ENCODE peak calls at places on chromosome 11, in ten cellular contexts. K is astrocyte of the spinal cord, T is thoracic aorta, F is hepatocyte, U is Caco-2, X is tibial nerve, A is upper lobe of right lung, H is K562, D is fibroblast of mammary gland, P is dorsolateral prefrontal cortex. V is an unnamed sample.

GRCh38 chr11:92495107-92495793 is 270.6 kb downstream of the FAT3 start:
- DNase-seq in K (no peak), T (no peak), F (peak), U (no peak), X (no peak), A (no peak), H (no peak), D (no peak), P (no peak), V (no peak)

GRCh38 chr11:102347526-102348331 is 715 bp downstream of the BIRC2 start:
- DNase-seq in K (peak), T (no peak), F (peak), U (no peak), X (no peak), A (no peak), H (no peak), D (peak), P (no peak), V (peak)

GRCh38 chr11:84339796-84340195 is 1053.6 kb upstream of the CCDC90B start:
- DNase-seq in K (no peak), T (no peak), F (no peak), U (no peak), X (no peak), A (no peak), H (no peak), D (no peak), P (no peak), V (no peak)

GRCh38 chr11:64810891-64811272 is 531 bp upstream of the MEN1 start:
- DNase-seq in K (no peak), T (no peak), F (no peak), U (peak), X (no peak), A (no peak), H (no peak), D (no peak), P (no peak), V (no peak)

GRCh38 chr11:12811861-12812260 is 137.6 kb downstream of the TEAD1 start:
- DNase-seq in K (no peak), T (no peak), F (no peak), U (no peak), X (no peak), A (no peak), H (no peak), D (no peak), P (no peak), V (no peak)

GRCh38 chr11:69655479-69656394 is 14.8 kb downstream of the CCND1 start:
- DNase-seq in K (no peak), T (no peak), F (no peak), U (peak), X (no peak), A (peak), H (no peak), D (no peak), P (no peak), V (no peak)

GRCh38 chr11:35619754-35620640 is 1.7 kb downstream of the FJX1 start:
- DNase-seq in K (peak), T (no peak), F (peak), U (peak), X (no peak), A (no peak), H (peak), D (no peak), P (peak), V (no peak)

GRCh38 chr11:14927146-14927545 is 35.1 kb upstream of the CYP2R1 start:
- DNase-seq in K (peak), T (no peak), F (no peak), U (no peak), X (no peak), A (no peak), H (no peak), D (peak), P (no peak), V (peak)

GRCh38 chr11:3161720-3162409 is 3.2 kb downstream of the OSBPL5 start:
- DNase-seq in K (no peak), T (no peak), F (no peak), U (no peak), X (no peak), A (peak), H (no peak), D (no peak), P (no peak), V (no peak)
- H3K4me3 ChIP-seq in K (no peak), T (peak), F (no peak), U (no peak), X (peak), A (no peak), H (no peak), D (no peak), P (peak), V (peak)

GRCh38 chr11:110580571-110580970 is 131.7 kb downstream of the ARHGAP20 start:
- DNase-seq in K (no peak), T (no peak), F (no peak), U (no peak), X (no peak), A (no peak), H (no peak), D (no peak), P (no peak), V (no peak)

GRCh38 chr11:110587129-110587528 is 125.1 kb downstream of the ARHGAP20 start:
- DNase-seq in K (no peak), T (no peak), F (no peak), U (no peak), X (no peak), A (no peak), H (no peak), D (no peak), P (no peak), V (no peak)

GRCh38 chr11:110584150-110584549 is 128.1 kb downstream of the ARHGAP20 start:
- DNase-seq in K (no peak), T (no peak), F (no peak), U (no peak), X (no peak), A (no peak), H (no peak), D (no peak), P (no peak), V (no peak)

GRCh38 chr11:110587972-110588371 is 124.3 kb downstream of the ARHGAP20 start:
- DNase-seq in K (no peak), T (no peak), F (no peak), U (no peak), X (no peak), A (no peak), H (no peak), D (peak), P (no peak), V (no peak)

GRCh38 chr11:110582728-110583432 is 129.4 kb downstream of the ARHGAP20 start:
- DNase-seq in K (no peak), T (no peak), F (peak), U (no peak), X (no peak), A (no peak), H (no peak), D (no peak), P (no peak), V (no peak)
- H3K4me3 ChIP-seq in K (no peak), T (no peak), F (no peak), U (no peak), X (no peak), A (no peak), H (no peak), D (no peak), P (no peak), V (no peak)

GRCh38 chr11:107856981-107857517 is 1.5 kb downstream of the SLC35F2 start:
- DNase-seq in K (no peak), T (no peak), F (no peak), U (no peak), X (no peak), A (no peak), H (no peak), D (peak), P (no peak), V (no peak)

GRCh38 chr11:107859459-107860239 is 1.1 kb upstream of the SLC35F2 start:
- DNase-seq in K (no peak), T (no peak), F (peak), U (peak), X (no peak), A (no peak), H (no peak), D (peak), P (peak), V (peak)

GRCh38 chr11:107857550-107858216 is 904 bp downstream of the SLC35F2 start:
- DNase-seq in K (peak), T (no peak), F (no peak), U (no peak), X (no peak), A (peak), H (no peak), D (peak), P (no peak), V (peak)

GRCh38 chr11:107858217-107859070 is at the start of gene SLC35F2:
- DNase-seq in K (peak), T (no peak), F (peak), U (peak), X (no peak), A (peak), H (peak), D (peak), P (peak), V (peak)

GRCh38 chr11:107856180-107856980 is 2.2 kb downstream of the SLC35F2 start:
- DNase-seq in K (no peak), T (no peak), F (no peak), U (no peak), X (no peak), A (no peak), H (no peak), D (no peak), P (no peak), V (no peak)
- H3K4me3 ChIP-seq in K (no peak), T (no peak), F (no peak), U (no peak), X (no peak), A (no peak), H (peak), D (peak), P (no peak), V (no peak)

GRCh38 chr11:115503083-115503885 is 931 bp downstream of the CADM1 start:
- DNase-seq in K (peak), T (no peak), F (peak), U (peak), X (peak), A (peak), H (no peak), D (no peak), P (peak), V (peak)

GRCh38 chr11:115506909-115507649 is 2.9 kb upstream of the CADM1 start:
- DNase-seq in K (no peak), T (no peak), F (no peak), U (no peak), X (no peak), A (no peak), H (no peak), D (no peak), P (no peak), V (no peak)

GRCh38 chr11:115504279-115505158 is at the start of gene CADM1:
- DNase-seq in K (peak), T (peak), F (peak), U (peak), X (peak), A (peak), H (peak), D (peak), P (peak), V (peak)

GRCh38 chr11:115503886-115504278 is 333 bp downstream of the CADM1 start:
- DNase-seq in K (no peak), T (no peak), F (no peak), U (no peak), X (no peak), A (no peak), H (no peak), D (no peak), P (no peak), V (no peak)

DNA sequence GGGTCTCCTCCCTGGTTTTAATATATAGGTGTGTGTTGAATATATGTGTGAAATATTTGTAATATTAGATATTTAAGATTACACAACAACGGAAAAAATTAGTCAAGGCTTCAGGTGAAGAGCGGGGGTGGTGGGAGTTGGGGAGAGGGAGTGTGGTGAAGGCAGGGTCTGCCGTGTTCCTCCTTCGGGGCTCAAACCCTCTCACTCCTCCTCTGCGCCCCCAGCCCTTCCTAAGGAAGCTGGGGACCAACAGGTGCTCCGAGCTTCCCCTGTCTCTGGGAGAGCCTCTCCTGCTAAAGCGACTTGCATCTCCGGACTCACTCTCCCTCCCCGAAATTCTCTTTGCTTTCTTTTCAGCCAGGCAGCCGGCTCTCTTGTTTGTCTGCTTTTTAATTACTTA is 950 bp upstream of the CADM1 start:
- DNase-seq in K (no peak), T (no peak), F (peak), U (no peak), X (no peak), A (no peak), H (no peak), D (no peak), P (no peak), V (no peak)
- H3K4me3 ChIP-seq in K (peak), T (peak), F (peak), U (peak), X (peak), A (peak), H (no peak), D (no peak), P (peak), V (peak)

GRCh38 chr11:46827995-46828394 is 18.1 kb downstream of the CKAP5 start:
- DNase-seq in K (peak), T (no peak), F (no peak), U (no peak), X (no peak), A (no peak), H (no peak), D (peak), P (no peak), V (peak)
- H3K4me3 ChIP-seq in K (no peak), T (no peak), F (no peak), U (no peak), X (no peak), A (no peak), H (no peak), D (no peak), P (no peak), V (no peak)

GRCh38 chr11:43943931-43944751 is 1.7 kb downstream of the C11orf96 start:
- DNase-seq in K (peak), T (no peak), F (no peak), U (no peak), X (no peak), A (peak), H (no peak), D (no peak), P (no peak), V (no peak)
- H3K4me3 ChIP-seq in K (peak), T (peak), F (peak), U (peak), X (peak), A (peak), H (peak), D (peak), P (peak), V (peak)